ENCODE peak calls at places on chromosomes 13 and 19, in nine cellular contexts. U is stimulated activated CD8-positive, alpha-beta memory T cell treated with anti-CD3 and anti-CD28 coated beads, Interleukin-15, amount 100 ng/mL, for 24 hours; I is colonic mucosa; T is brain microvascular endothelial cell; F is HTR-8/SVneo; E is endothelial cell; B is AG08395; V is stimulated activated CD4-positive, alpha-beta T cell treated with anti-CD3 and anti-CD28 coated beads, Interleukin-1b, Interleukin-23, amount 100 ng/mL, for 1 hour; D is NB4. W is an unnamed sample.

GRCh38 chr13:110387451-110388140 is 80.5 kb downstream of the COL4A2 start:
- DNase-seq in V (no peak), E (no peak), F (no peak), I (no peak), T (peak), B (no peak), D (peak), U (no peak), W (peak)

GRCh38 chr19:41298327-41298964 is 11.5 kb upstream of the CCDC97 start:
- DNase-seq in D (no peak), U (no peak), T (peak), I (peak), F (no peak), V (no peak), B (peak), E (peak), W (peak)

GRCh38 chr13:78764665-78765064 is 105.7 kb upstream of the OBI1 start:
- DNase-seq in T (no peak), D (no peak), V (no peak), B (no peak), F (no peak), I (no peak), U (no peak), E (no peak), W (no peak)

GRCh38 chr19:28873301-28873700 is 339.6 kb downstream of the UQCRFS1 start:
- DNase-seq in D (no peak), F (no peak), B (no peak), T (no peak), U (no peak), V (no peak), E (no peak), I (no peak), W (no peak)

GRCh38 chr13:112522578-112522977 is 65.4 kb downstream of the TUBGCP3 start:
- DNase-seq in T (no peak), I (no peak), V (no peak), F (no peak), B (peak), D (no peak), E (no peak), U (no peak), W (no peak)

GRCh38 chr19:3725640-3726310 is 17.6 kb downstream of the TJP3 start:
- DNase-seq in V (no peak), B (no peak), I (peak), T (no peak), E (no peak), D (no peak), F (no peak), U (no peak), W (no peak)

GRCh38 chr13:20940083-20940482 is 37.5 kb upstream of the XPO4 start:
- DNase-seq in B (peak), U (no peak), F (no peak), V (no peak), E (no peak), T (no peak), I (no peak), D (no peak), W (no peak)

GRCh38 chr13:100512422-100512821 is 76.2 kb downstream of the GGACT start:
- DNase-seq in F (peak), V (no peak), D (no peak), E (no peak), I (no peak), T (peak), B (no peak), U (no peak), W (no peak)

GRCh38 chr19:29806098-29806866 is 5.5 kb upstream of the CCNE1 start:
- DNase-seq in E (no peak), I (peak), B (peak), T (peak), V (no peak), F (no peak), D (peak), U (no peak), W (peak)

GRCh38 chr13:99857738-99858137 is 113.8 kb downstream of the ZIC5 start:
- DNase-seq in F (no peak), I (no peak), U (no peak), T (no peak), B (no peak), V (no peak), E (no peak), D (no peak), W (no peak)

GRCh38 chr13:66996503-66996902 is 233.6 kb downstream of the PCDH9 start:
- DNase-seq in B (no peak), E (no peak), T (no peak), V (no peak), U (no peak), I (no peak), D (no peak), F (no peak), W (no peak)

GRCh38 chr13:20566424-20566916 is 487 bp upstream of the IFT88 start:
- DNase-seq in D (no peak), I (peak), E (no peak), T (peak), F (peak), V (no peak), U (no peak), B (no peak), W (peak)

GRCh38 chr13:39047560-39047959 is 9.3 kb downstream of the NHLRC3 start:
- DNase-seq in B (no peak), U (no peak), D (no peak), V (no peak), T (no peak), F (no peak), E (peak), I (no peak), W (no peak)

GRCh38 chr13:107365466-107366215 is 797.7 kb upstream of the ARGLU1 start:
- DNase-seq in I (no peak), T (peak), F (no peak), E (no peak), D (no peak), V (no peak), U (no peak), B (no peak), W (no peak)

GRCh38 chr13:44147222-44147621 is 226.4 kb upstream of the SERP2 start:
- DNase-seq in U (no peak), V (no peak), B (no peak), E (no peak), T (no peak), I (no peak), D (no peak), F (no peak), W (no peak)

GRCh38 chr19:13020002-13020414 is 24.7 kb downstream of the NFIX start:
- DNase-seq in I (no peak), B (no peak), F (no peak), D (no peak), U (no peak), V (no peak), T (no peak), E (no peak), W (no peak)

GRCh38 chr13:103605546-103606326 is 539.5 kb upstream of the SLC10A2 start:
- DNase-seq in U (no peak), V (no peak), T (peak), F (no peak), E (no peak), B (no peak), D (no peak), I (no peak), W (no peak)

GRCh38 chr13:30934381-30934780 is 1.9 kb downstream of the TEX26 start:
- DNase-seq in I (no peak), V (no peak), E (no peak), T (no peak), D (peak), U (no peak), F (no peak), B (no peak), W (no peak)

GRCh38 chr13:28622286-28622685 is 36.6 kb upstream of the POMP start:
- DNase-seq in E (no peak), D (peak), U (no peak), B (no peak), T (no peak), V (no peak), F (no peak), I (peak), W (peak)

GRCh38 chr19:6218497-6219146 is 61.2 kb downstream of the MLLT1 start:
- DNase-seq in E (peak), D (peak), F (peak), I (peak), B (peak), U (peak), V (peak), T (peak), W (peak)

GRCh38 chr13:40580566-40581276 is 85.7 kb downstream of the FOXO1 start:
- DNase-seq in U (no peak), F (no peak), I (no peak), T (no peak), V (no peak), D (no peak), E (no peak), B (no peak), W (no peak)

GRCh38 chr19:39351537-39352037 is 9.4 kb downstream of the SAMD4B start:
- DNase-seq in D (no peak), T (no peak), V (no peak), I (no peak), F (no peak), U (no peak), E (no peak), B (peak), W (no peak)

GRCh38 chr19:28569132-28570114 is 643.5 kb downstream of the UQCRFS1 start:
- DNase-seq in D (no peak), B (no peak), V (no peak), T (no peak), I (no peak), U (no peak), F (no peak), E (no peak), W (no peak)

GRCh38 chr19:40716031-40716654 is 543 bp downstream of the COQ8B start:
- DNase-seq in E (no peak), B (no peak), U (peak), V (peak), T (peak), F (peak), I (no peak), D (no peak), W (no peak)

GRCh38 chr19:4866595-4867424 is 657 bp downstream of the PLIN3 start:
- DNase-seq in D (peak), F (peak), B (peak), T (no peak), V (no peak), E (peak), I (peak), U (no peak), W (peak)

GRCh38 chr19:51247972-51248371 is 2.9 kb upstream of the SIGLECL1 start:
- DNase-seq in V (no peak), U (no peak), B (no peak), I (no peak), F (no peak), D (no peak), E (no peak), T (no peak), W (no peak)

GRCh38 chr19:9885077-9885552 is 50.0 kb downstream of the PIN1 start:
- DNase-seq in V (no peak), T (peak), E (peak), B (peak), F (no peak), U (no peak), D (no peak), I (no peak), W (no peak)

GRCh38 chr13:110484290-110485048 is 77.1 kb downstream of the RAB20 start:
- DNase-seq in F (no peak), T (no peak), V (no peak), B (no peak), U (no peak), I (no peak), D (no peak), E (no peak), W (no peak)

GRCh38 chr13:62799931-62800436 is 1384.3 kb upstream of the PCDH20 start:
- DNase-seq in T (no peak), V (no peak), E (no peak), I (no peak), D (no peak), F (no peak), B (no peak), U (no peak), W (no peak)

GRCh38 chr13:27556109-27556508 is 64.2 kb downstream of the LNX2 start:
- DNase-seq in T (peak), U (no peak), V (no peak), B (peak), F (no peak), I (no peak), D (no peak), E (no peak), W (peak)

GRCh38 chr13:59747529-59747928 is 416.2 kb downstream of the DIAPH3 start:
- DNase-seq in D (peak), U (no peak), B (no peak), V (no peak), I (no peak), E (no peak), F (no peak), T (no peak), W (no peak)

GRCh38 chr13:24004142-24004541 is 106.8 kb upstream of the C1QTNF9B start:
- DNase-seq in T (no peak), V (no peak), I (no peak), E (no peak), D (no peak), B (no peak), U (no peak), F (no peak), W (no peak)

GRCh38 chr19:7888145-7888825 is at the start of gene LRRC8E:
- DNase-seq in I (peak), F (peak), U (no peak), D (peak), V (no peak), T (peak), B (peak), E (peak), W (no peak)

W was measured in sigmoid colon.